ENCODE peak calls at places on chromosomes 1 and 21, in seven cellular contexts. One of them, this sample, is unnamed.
A peak's percentile ranks its signal among the peaks of the same experiment; 100 is the strongest.

GRCh38 chr1:245901565-245901964 is 605.5 kb downstream of the SMYD3 start:
- DNase-seq in small intestine: no peak
- DNase-seq in aorta: no peak
- DNase-seq in HCT116: no peak
- DNase-seq in stomach: no peak
- DNase-seq in CD8-positive, alpha-beta T cell: no peak
- DNase-seq in tibial artery: no peak
- DNase-seq in this sample: no peak

GRCh38 chr1:12048376-12048775 is 14.7 kb upstream of the TNFRSF8 start:
- DNase-seq in small intestine: no peak
- DNase-seq in aorta: no peak
- DNase-seq in HCT116: no peak
- DNase-seq in stomach: no peak
- DNase-seq in CD8-positive, alpha-beta T cell: no peak
- DNase-seq in tibial artery: no peak
- DNase-seq in this sample: no peak

GRCh38 chr1:42168798-42169197 is 4.3 kb upstream of the GUCA2A start:
- DNase-seq in small intestine: no peak
- DNase-seq in aorta: no peak
- DNase-seq in HCT116: no peak
- DNase-seq in stomach: no peak
- DNase-seq in CD8-positive, alpha-beta T cell: no peak
- DNase-seq in tibial artery: no peak
- DNase-seq in this sample: no peak

GRCh38 chr1:114725230-114725629 is 8.7 kb upstream of the NRAS start:
- DNase-seq in small intestine: no peak
- DNase-seq in aorta: no peak
- DNase-seq in HCT116: no peak
- DNase-seq in stomach: no peak
- DNase-seq in CD8-positive, alpha-beta T cell: no peak
- DNase-seq in tibial artery: no peak
- DNase-seq in this sample: no peak

GRCh38 chr21:28336299-28336698 is 656.4 kb downstream of the LTN1 start:
- DNase-seq in small intestine: peak; percentile 62
- DNase-seq in aorta: no peak
- DNase-seq in HCT116: no peak
- DNase-seq in stomach: peak; percentile 26
- DNase-seq in CD8-positive, alpha-beta T cell: no peak
- DNase-seq in tibial artery: no peak
- DNase-seq in this sample: peak; percentile 52

GRCh38 chr1:115761601-115762302 is 6.8 kb downstream of the CASQ2 start:
- DNase-seq in small intestine: peak; percentile 54
- DNase-seq in aorta: no peak
- DNase-seq in HCT116: no peak
- DNase-seq in stomach: no peak
- DNase-seq in CD8-positive, alpha-beta T cell: no peak
- DNase-seq in tibial artery: no peak
- DNase-seq in this sample: no peak

GRCh38 chr1:109864063-109864822 is 46.4 kb upstream of the CSF1 start:
- DNase-seq in small intestine: no peak
- DNase-seq in aorta: no peak
- DNase-seq in HCT116: no peak
- DNase-seq in stomach: no peak
- DNase-seq in CD8-positive, alpha-beta T cell: no peak
- DNase-seq in tibial artery: no peak
- DNase-seq in this sample: no peak

GRCh38 chr1:235545294-235545930 is 41.2 kb upstream of the B3GALNT2 start:
- DNase-seq in small intestine: no peak
- DNase-seq in aorta: no peak
- DNase-seq in HCT116: no peak
- DNase-seq in stomach: no peak
- DNase-seq in CD8-positive, alpha-beta T cell: no peak
- DNase-seq in tibial artery: no peak
- DNase-seq in this sample: no peak

GRCh38 chr1:8903908-8904650 is 25.6 kb upstream of the ENO1 start:
- DNase-seq in small intestine: no peak
- DNase-seq in aorta: peak; percentile 78
- DNase-seq in HCT116: no peak
- DNase-seq in stomach: peak; percentile 30
- DNase-seq in CD8-positive, alpha-beta T cell: no peak
- DNase-seq in tibial artery: peak; percentile 87
- DNase-seq in this sample: no peak

GRCh38 chr21:46146856-46147255 is 8.5 kb downstream of the FTCD start:
- DNase-seq in small intestine: peak; percentile 5
- DNase-seq in aorta: peak; percentile 34
- DNase-seq in HCT116: no peak
- DNase-seq in stomach: no peak
- DNase-seq in CD8-positive, alpha-beta T cell: no peak
- DNase-seq in tibial artery: peak; percentile 53
- DNase-seq in this sample: peak; percentile 51

GRCh38 chr1:38250356-38250755 is 203.8 kb upstream of the POU3F1 start:
- DNase-seq in small intestine: no peak
- DNase-seq in aorta: no peak
- DNase-seq in HCT116: no peak
- DNase-seq in stomach: no peak
- DNase-seq in CD8-positive, alpha-beta T cell: no peak
- DNase-seq in tibial artery: no peak
- DNase-seq in this sample: no peak

GRCh38 chr1:42943166-42943565 is 15.5 kb downstream of the SLC2A1 start:
- DNase-seq in small intestine: peak; percentile 95
- DNase-seq in aorta: peak; percentile 80
- DNase-seq in HCT116: peak; percentile 68
- DNase-seq in stomach: peak; percentile 91
- DNase-seq in CD8-positive, alpha-beta T cell: no peak
- DNase-seq in tibial artery: peak; percentile 91
- DNase-seq in this sample: peak; percentile 86

GRCh38 chr1:161207173-161207572 is 5.0 kb downstream of the NDUFS2 start:
- DNase-seq in small intestine: no peak
- DNase-seq in aorta: no peak
- DNase-seq in HCT116: no peak
- DNase-seq in stomach: no peak
- DNase-seq in CD8-positive, alpha-beta T cell: no peak
- DNase-seq in tibial artery: no peak
- DNase-seq in this sample: no peak

GRCh38 chr1:67686272-67687197 is 1.5 kb downstream of the GADD45A start:
- DNase-seq in small intestine: peak; percentile 97
- DNase-seq in aorta: peak; percentile 89
- DNase-seq in HCT116: peak; percentile 91
- DNase-seq in stomach: peak; percentile 82
- DNase-seq in CD8-positive, alpha-beta T cell: peak; percentile 40
- DNase-seq in tibial artery: peak; percentile 91
- DNase-seq in this sample: peak; percentile 83

GRCh38 chr1:230144765-230145504 is 77.9 kb downstream of the GALNT2 start:
- DNase-seq in small intestine: no peak
- DNase-seq in aorta: no peak
- DNase-seq in HCT116: no peak
- DNase-seq in stomach: no peak
- DNase-seq in CD8-positive, alpha-beta T cell: no peak
- DNase-seq in tibial artery: no peak
- DNase-seq in this sample: no peak

GRCh38 chr1:156382561-156382960 is 13.6 kb downstream of the RHBG start:
- DNase-seq in small intestine: no peak
- DNase-seq in aorta: no peak
- DNase-seq in HCT116: no peak
- DNase-seq in stomach: no peak
- DNase-seq in CD8-positive, alpha-beta T cell: no peak
- DNase-seq in tibial artery: no peak
- DNase-seq in this sample: no peak

GRCh38 chr21:42381347-42381984 is 14.4 kb downstream of the TMPRSS3 start:
- DNase-seq in small intestine: peak; percentile 90
- DNase-seq in aorta: no peak
- DNase-seq in HCT116: peak; percentile 59
- DNase-seq in stomach: peak; percentile 65
- DNase-seq in CD8-positive, alpha-beta T cell: no peak
- DNase-seq in tibial artery: no peak
- DNase-seq in this sample: no peak

GRCh38 chr1:152761609-152762213 is 3.9 kb downstream of the KPRP start:
- DNase-seq in small intestine: no peak
- DNase-seq in aorta: no peak
- DNase-seq in HCT116: no peak
- DNase-seq in stomach: no peak
- DNase-seq in CD8-positive, alpha-beta T cell: no peak
- DNase-seq in tibial artery: no peak
- DNase-seq in this sample: no peak

GRCh38 chr1:89810302-89810701 is 10.5 kb upstream of the LRRC8D start:
- DNase-seq in small intestine: no peak
- DNase-seq in aorta: no peak
- DNase-seq in HCT116: no peak
- DNase-seq in stomach: no peak
- DNase-seq in CD8-positive, alpha-beta T cell: no peak
- DNase-seq in tibial artery: no peak
- DNase-seq in this sample: no peak

GRCh38 chr1:81554108-81554507 is 246.6 kb upstream of the ADGRL2 start:
- DNase-seq in small intestine: no peak
- DNase-seq in aorta: no peak
- DNase-seq in HCT116: no peak
- DNase-seq in stomach: no peak
- DNase-seq in CD8-positive, alpha-beta T cell: no peak
- DNase-seq in tibial artery: no peak
- DNase-seq in this sample: no peak

GRCh38 chr1:59879556-59879955 is 47.0 kb downstream of the CYP2J2 start:
- DNase-seq in small intestine: peak; percentile 84
- DNase-seq in aorta: peak; percentile 61
- DNase-seq in HCT116: peak; percentile 38
- DNase-seq in stomach: peak; percentile 87
- DNase-seq in CD8-positive, alpha-beta T cell: peak; percentile 21
- DNase-seq in tibial artery: no peak
- DNase-seq in this sample: peak; percentile 80

GRCh38 chr1:52057245-52057644 is 1.1 kb downstream of the BTF3L4 start:
- DNase-seq in small intestine: no peak
- DNase-seq in aorta: no peak
- DNase-seq in HCT116: no peak
- DNase-seq in stomach: no peak
- DNase-seq in CD8-positive, alpha-beta T cell: no peak
- DNase-seq in tibial artery: no peak
- DNase-seq in this sample: no peak

GRCh38 chr1:40808444-40808843 is 24.9 kb downstream of the KCNQ4 start:
- DNase-seq in small intestine: no peak
- DNase-seq in aorta: no peak
- DNase-seq in HCT116: no peak
- DNase-seq in stomach: no peak
- DNase-seq in CD8-positive, alpha-beta T cell: no peak
- DNase-seq in tibial artery: no peak
- DNase-seq in this sample: no peak
- H3K4me1 ChIP-seq in small intestine: no peaks in the 10 kb centered on the region
- H3K4me1 ChIP-seq in aorta: peaks cover 4% of the 10 kb centered on the region
- H3K4me1 ChIP-seq in HCT116: no peaks in the 10 kb centered on the region
- H3K4me1 ChIP-seq in stomach: peaks cover 24% of the 10 kb centered on the region
- H3K4me1 ChIP-seq in CD8-positive, alpha-beta T cell: peaks cover 9% of the 10 kb centered on the region
- H3K4me1 ChIP-seq in tibial artery: peaks cover 34% of the 10 kb centered on the region
- H3K4me1 ChIP-seq in this sample: no peaks in the 10 kb centered on the region

DNA sequence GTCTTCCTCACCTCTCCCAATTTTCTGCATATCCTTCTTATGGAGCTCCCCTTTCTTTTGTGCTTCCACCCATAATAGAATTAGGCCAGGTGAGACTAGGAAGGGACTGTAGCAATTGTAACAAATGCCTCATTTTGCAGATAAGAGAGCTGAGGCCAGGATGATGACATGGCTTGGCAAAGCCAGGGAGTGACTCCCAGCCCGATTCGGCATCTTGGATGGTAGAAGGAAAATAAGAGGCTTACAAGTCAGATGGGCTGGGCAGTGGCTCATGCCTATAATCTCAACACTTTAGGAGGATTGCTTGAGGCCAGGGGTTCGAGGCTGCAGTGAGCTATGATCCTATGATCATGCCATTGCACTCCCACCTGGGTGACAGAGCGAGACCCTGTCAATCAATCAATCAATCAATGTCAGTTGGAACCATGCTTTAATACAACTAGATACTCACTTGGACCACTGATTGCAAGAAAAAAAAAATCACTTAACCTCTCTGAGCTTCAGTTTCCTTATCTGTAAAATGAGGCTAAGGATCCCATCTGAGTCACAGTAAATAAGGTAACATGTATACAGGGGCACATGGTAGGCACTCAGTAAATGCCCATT is 51.6 kb downstream of the PLEKHA6 start:
- DNase-seq in small intestine: no peak
- DNase-seq in aorta: no peak
- DNase-seq in HCT116: no peak
- DNase-seq in stomach: no peak
- DNase-seq in CD8-positive, alpha-beta T cell: no peak
- DNase-seq in tibial artery: no peak
- DNase-seq in this sample: no peak
- H3K4me1 ChIP-seq in small intestine: peaks cover 3% of the 10 kb centered on the region
- H3K4me1 ChIP-seq in aorta: no peaks in the 10 kb centered on the region
- H3K4me1 ChIP-seq in HCT116: no peaks in the 10 kb centered on the region
- H3K4me1 ChIP-seq in stomach: peaks cover 28% of the 10 kb centered on the region
- H3K4me1 ChIP-seq in CD8-positive, alpha-beta T cell: no peaks in the 10 kb centered on the region
- H3K4me1 ChIP-seq in tibial artery: peaks cover 5% of the 10 kb centered on the region
- H3K4me1 ChIP-seq in this sample: peaks cover 8% of the 10 kb centered on the region

DNA sequence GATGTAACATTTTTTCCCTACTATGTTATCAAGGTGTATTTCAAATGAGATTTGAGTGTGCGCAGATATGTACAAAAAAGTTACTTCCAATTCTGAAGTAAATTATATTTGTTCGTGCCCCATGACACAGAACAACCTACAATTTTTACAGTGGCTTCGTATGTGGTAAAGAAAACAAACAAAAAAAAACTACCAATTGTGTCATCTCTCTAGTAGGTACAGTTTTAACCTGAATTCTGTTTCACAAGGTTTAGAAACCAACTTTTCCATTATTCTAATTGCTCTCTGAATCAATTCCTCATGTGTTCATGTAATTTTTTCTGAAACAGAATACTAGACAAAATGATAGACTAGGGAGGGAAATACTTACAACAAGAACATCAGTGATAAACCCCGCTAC is 7.4 kb downstream of the SCAF4 start:
- DNase-seq in small intestine: no peak
- DNase-seq in aorta: no peak
- DNase-seq in HCT116: no peak
- DNase-seq in stomach: no peak
- DNase-seq in CD8-positive, alpha-beta T cell: no peak
- DNase-seq in tibial artery: no peak
- DNase-seq in this sample: no peak
- H3K4me1 ChIP-seq in small intestine: peaks cover 16% of the 10 kb centered on the region
- H3K4me1 ChIP-seq in aorta: no peaks in the 10 kb centered on the region
- H3K4me1 ChIP-seq in HCT116: peaks cover 2% of the 10 kb centered on the region
- H3K4me1 ChIP-seq in stomach: peaks cover 91% of the 10 kb centered on the region
- H3K4me1 ChIP-seq in CD8-positive, alpha-beta T cell: peaks cover 68% of the 10 kb centered on the region
- H3K4me1 ChIP-seq in tibial artery: peaks cover 8% of the 10 kb centered on the region
- H3K4me1 ChIP-seq in this sample: peaks cover 13% of the 10 kb centered on the region

GRCh38 chr1:45753248-45754037 is 3.0 kb upstream of the IPP start:
- DNase-seq in small intestine: no peak
- DNase-seq in aorta: no peak
- DNase-seq in HCT116: no peak
- DNase-seq in stomach: no peak
- DNase-seq in CD8-positive, alpha-beta T cell: no peak
- DNase-seq in tibial artery: no peak
- DNase-seq in this sample: no peak

GRCh38 chr1:45750298-45751038 is at the start of gene IPP:
- DNase-seq in small intestine: peak; percentile 99
- DNase-seq in aorta: peak; percentile 99
- DNase-seq in HCT116: peak; percentile 94
- DNase-seq in stomach: peak; percentile 97
- DNase-seq in CD8-positive, alpha-beta T cell: peak; percentile 89
- DNase-seq in tibial artery: peak; percentile 99
- DNase-seq in this sample: peak; percentile 98

GRCh38 chr1:45752441-45753052 is 2.1 kb upstream of the IPP start:
- DNase-seq in small intestine: no peak
- DNase-seq in aorta: no peak
- DNase-seq in HCT116: no peak
- DNase-seq in stomach: no peak
- DNase-seq in CD8-positive, alpha-beta T cell: no peak
- DNase-seq in tibial artery: no peak
- DNase-seq in this sample: no peak

GRCh38 chr1:45755697-45756096 is 5.2 kb upstream of the IPP start:
- DNase-seq in small intestine: no peak
- DNase-seq in aorta: no peak
- DNase-seq in HCT116: no peak
- DNase-seq in stomach: no peak
- DNase-seq in CD8-positive, alpha-beta T cell: no peak
- DNase-seq in tibial artery: no peak
- DNase-seq in this sample: no peak

GRCh38 chr1:45752014-45752413 is 1.6 kb upstream of the IPP start:
- DNase-seq in small intestine: no peak
- DNase-seq in aorta: no peak
- DNase-seq in HCT116: no peak
- DNase-seq in stomach: no peak
- DNase-seq in CD8-positive, alpha-beta T cell: no peak
- DNase-seq in tibial artery: no peak
- DNase-seq in this sample: no peak
- H3K4me1 ChIP-seq in small intestine: no peaks in the 10 kb centered on the region
- H3K4me1 ChIP-seq in aorta: no peaks in the 10 kb centered on the region
- H3K4me1 ChIP-seq in HCT116: peaks cover 8% of the 10 kb centered on the region
- H3K4me1 ChIP-seq in stomach: peaks cover 30% of the 10 kb centered on the region
- H3K4me1 ChIP-seq in CD8-positive, alpha-beta T cell: peaks cover 17% of the 10 kb centered on the region
- H3K4me1 ChIP-seq in tibial artery: peaks cover 10% of the 10 kb centered on the region
- H3K4me1 ChIP-seq in this sample: no peaks in the 10 kb centered on the region

This sample was measured in pancreas.